ENCODE peak calls at places on chromosomes 11 and 22, in nine cellular contexts. Y is stromal cell of bone marrow; J is activated T-helper 1 cell treated with anti-CD3 and anti-CD28 coated beads, Interleukin-2, amount 50 U/mL, for 16 hours; R is stimulated activated CD4-positive, alpha-beta T cell treated with anti-CD3 and anti-CD28 coated beads, Interleukin-12 subunit alpha, Interleukin-12 subunit beta, amount 100 ng/mL, for 24 hours; U is NCI-H2227 treated with DMSO at 0.1 percent for 48 hours; X is upper lobe of right lung; D is SHP77; W is ACHN; Q is CD4-positive, alpha-beta T cell. T is an unnamed sample.

GRCh38 chr11:134542401-134543143 is 130.5 kb upstream of the B3GAT1 start:
- DNase-seq in Q (no peak), Y (no peak), U (no peak), R (no peak), D (no peak), J (no peak), W (no peak), X (peak), T (no peak)

GRCh38 chr11:124082371-124082770 is 32.9 kb upstream of the VWA5A start:
- DNase-seq in W (no peak), J (no peak), U (no peak), R (no peak), Y (no peak), X (no peak), D (no peak), Q (no peak), T (no peak)

GRCh38 chr11:120564573-120565301 is 53.2 kb downstream of the GRIK4 start:
- DNase-seq in X (no peak), R (no peak), W (peak), J (peak), U (no peak), D (no peak), Q (no peak), Y (no peak), T (no peak)

GRCh38 chr22:35489225-35489624 is 51.4 kb upstream of the RASD2 start:
- DNase-seq in Y (no peak), R (no peak), W (no peak), X (no peak), J (no peak), U (no peak), Q (no peak), D (peak), T (no peak)

GRCh38 chr11:59755701-59756495 is 722 bp downstream of the STX3 start:
- DNase-seq in J (peak), R (peak), W (peak), D (peak), Y (peak), U (no peak), X (peak), Q (peak), T (peak)

GRCh38 chr11:85809881-85810280 is 1.1 kb downstream of the SYTL2 start:
- DNase-seq in U (no peak), Q (no peak), D (no peak), X (no peak), W (peak), Y (no peak), J (no peak), R (no peak), T (no peak)

GRCh38 chr11:70130636-70131035 is 52.5 kb downstream of the ANO1 start:
- DNase-seq in U (no peak), D (no peak), X (no peak), R (no peak), J (no peak), W (no peak), Y (no peak), Q (no peak), T (no peak)

GRCh38 chr11:313304-313786 is 495 bp upstream of the IFITM1 start:
- DNase-seq in Y (no peak), X (no peak), J (no peak), R (no peak), U (no peak), W (no peak), D (no peak), Q (no peak), T (no peak)